ENCODE peak calls at places on chromosomes 4 and X, in ten cellular contexts. M, X, J, I, R, C, Y, A, U and N are unnamed samples.

GRCh38 chr4:20423420-20423819 is 171.7 kb downstream of the SLIT2 start:
- DNase-seq in A (no peak), I (no peak), C (no peak), U (no peak), J (no peak), Y (no peak), M (no peak), X (no peak), R (no peak), N (no peak)

GRCh38 chr4:106162278-106162677 is 153.7 kb downstream of the TBCK start:
- DNase-seq in I (no peak), A (no peak), X (no peak), C (no peak), M (no peak), Y (no peak), J (no peak), R (no peak), U (no peak), N (no peak)

GRCh38 chrX:111088628-111089027 is 7.4 kb upstream of the PAK3 start:
- DNase-seq in U (no peak), Y (no peak), M (no peak), C (no peak), X (no peak), A (no peak), I (no peak), R (no peak), J (no peak), N (no peak)

GRCh38 chrX:123803331-123803983 is 56.4 kb upstream of the XIAP start:
- DNase-seq in X (peak; percentile 22), U (no peak), C (peak; percentile 15), J (no peak), I (peak; percentile 7), A (no peak), R (no peak), M (peak; percentile 4), Y (peak; percentile 89), N (no peak)

GRCh38 chr4:85780664-85781063 is 305.7 kb downstream of the ARHGAP24 start:
- DNase-seq in A (no peak), M (no peak), X (no peak), R (no peak), J (no peak), U (no peak), I (no peak), Y (no peak), C (no peak), N (no peak)

GRCh38 chr4:151231915-151232595 is 44.9 kb upstream of the PRSS48 start:
- DNase-seq in C (no peak), M (no peak), X (no peak), J (peak; percentile 29), Y (no peak), U (no peak), A (no peak), R (no peak), I (no peak), N (no peak)

GRCh38 chr4:78767350-78767749 is 8.8 kb upstream of the BMP2K start:
- DNase-seq in X (no peak), M (no peak), J (no peak), A (no peak), C (no peak), R (no peak), Y (no peak), I (no peak), U (no peak), N (no peak)

GRCh38 chr4:23425570-23425969 is 464.3 kb downstream of the PPARGC1A start:
- DNase-seq in J (no peak), A (no peak), R (no peak), X (no peak), Y (no peak), I (no peak), C (no peak), M (no peak), U (no peak), N (no peak)

GRCh38 chr4:108607426-108607825 is 12.9 kb upstream of the RPL34 start:
- DNase-seq in M (no peak), U (no peak), X (no peak), Y (no peak), A (no peak), C (no peak), J (no peak), I (no peak), R (no peak), N (no peak)

GRCh38 chr4:52017809-52018208 is 2.4 kb downstream of the LRRC66 start:
- DNase-seq in C (no peak), Y (no peak), I (no peak), X (no peak), A (no peak), R (no peak), J (no peak), M (no peak), U (no peak), N (no peak)

GRCh38 chrX:12825801-12826200 is 34.6 kb downstream of the PRPS2 start:
- DNase-seq in R (no peak), Y (no peak), M (no peak), C (no peak), I (no peak), J (no peak), X (no peak), U (no peak), A (no peak), N (no peak)

GRCh38 chrX:71095971-71096701 is 485 bp downstream of the FOXO4 start:
- DNase-seq in A (no peak), R (no peak), X (no peak), C (peak; percentile 53), Y (no peak), M (no peak), I (no peak), U (no peak), J (no peak), N (no peak)

GRCh38 chr4:71074452-71075299 is 81.2 kb downstream of the DCK start:
- DNase-seq in M (no peak), X (no peak), R (peak; percentile 6), U (no peak), C (no peak), I (no peak), J (no peak), Y (no peak), A (no peak), N (no peak)

GRCh38 chr4:41602113-41602512 is 64.2 kb downstream of the LIMCH1 start:
- DNase-seq in J (no peak), R (no peak), A (no peak), M (no peak), I (no peak), U (no peak), X (no peak), Y (no peak), C (no peak), N (no peak)

GRCh38 chr4:55347610-55348228 is 1.7 kb downstream of the SRD5A3 start:
- DNase-seq in R (no peak), I (no peak), A (no peak), M (no peak), C (no peak), U (no peak), Y (no peak), J (no peak), X (no peak), N (peak; percentile 5)